ENCODE peak calls at places on chromosomes 1 and 21, in five cellular contexts. W is psoas muscle, N is heart left ventricle, J is thoracic aorta, A is cardiac muscle cell. B is an unnamed sample. For H3K36me3 and H3K4me1, the result is how much of the 10 kb centered on the place peaks cover.

GRCh38 chr1:25148673-25149300 is 83.5 kb downstream of the SYF2 start:
- DNase-seq in A (no peak), N (no peak), J (no peak), W (no peak), B (no peak)

GRCh38 chr1:37661401-37661800 is 26.7 kb upstream of the RSPO1 start:
- DNase-seq in J (no peak), A (no peak), W (no peak), N (no peak), B (no peak)

GRCh38 chr1:112841825-112842224 is 114.2 kb downstream of the SLC16A1 start:
- DNase-seq in N (no peak), A (no peak), W (no peak), J (no peak), B (no peak)

GRCh38 chr1:83547903-83548302 is 451.0 kb downstream of the TTLL7 start:
- DNase-seq in N (no peak), J (no peak), W (no peak), A (no peak), B (no peak)

GRCh38 chr1:108585343-108585742 is 25.4 kb downstream of the EEIG2 start:
- DNase-seq in W (no peak), N (no peak), A (no peak), J (no peak), B (no peak)

GRCh38 chr1:114627107-114627506 is 42.7 kb downstream of the DENND2C start:
- DNase-seq in A (no peak), W (no peak), N (no peak), J (no peak), B (no peak)

GRCh38 chr1:106613861-106614260 is 442.6 kb upstream of the PRMT6 start:
- DNase-seq in N (no peak), W (no peak), A (no peak), J (no peak), B (no peak)

GRCh38 chr1:153490272-153491051 is 30.0 kb upstream of the S100A7 start:
- DNase-seq in J (peak), W (peak), N (peak), A (peak), B (no peak)

GRCh38 chr1:29417971-29418370 is 181.6 kb downstream of the PTPRU start:
- DNase-seq in W (no peak), J (no peak), N (no peak), A (no peak), B (no peak)

GRCh38 chr1:157403608-157404007 is 148.7 kb downstream of the FCRL5 start:
- DNase-seq in A (no peak), N (no peak), W (no peak), J (no peak), B (no peak)

GRCh38 chr1:154714070-154714623 is 106.2 kb upstream of the ADAR start:
- DNase-seq in A (no peak), J (no peak), N (no peak), W (no peak), B (no peak)

GRCh38 chr1:239348635-239349353 is 37.6 kb upstream of the CHRM3 start:
- DNase-seq in W (no peak), J (no peak), A (no peak), N (no peak), B (no peak)

GRCh38 chr21:16071082-16071481 is 341.3 kb downstream of the USP25 start:
- DNase-seq in N (no peak), A (no peak), J (no peak), W (no peak), B (no peak)

GRCh38 chr21:44360174-44360573 is 6.8 kb downstream of the TRPM2 start:
- DNase-seq in A (no peak), N (no peak), W (no peak), J (no peak), B (no peak)

GRCh38 chr21:32135401-32136363 is 143.2 kb downstream of the MIS18A start:
- DNase-seq in W (no peak), A (no peak), J (peak), N (no peak), B (no peak)

GRCh38 chr1:151061012-151061401 is 810 bp downstream of the MLLT11 start:
- DNase-seq in N (no peak), W (no peak), A (no peak), J (no peak), B (no peak)

GRCh38 chr1:88655685-88656299 is 28.3 kb upstream of the PKN2 start:
- DNase-seq in A (peak), N (no peak), J (no peak), W (no peak), B (no peak)

GRCh38 chr1:28811766-28812668 is at the start of gene OPRD1:
- DNase-seq in N (no peak), W (no peak), J (no peak), A (peak), B (no peak)

GRCh38 chr1:156025873-156026272 is 5.1 kb upstream of the SSR2 start:
- DNase-seq in W (no peak), A (peak), N (peak), J (no peak), B (no peak)

GRCh38 chr1:235601087-235601486 is 48.5 kb downstream of the GNG4 start:
- DNase-seq in N (no peak), W (no peak), A (peak), J (no peak), B (no peak)

GRCh38 chr1:23129846-23130245 is 38.8 kb downstream of the LUZP1 start:
- DNase-seq in W (no peak), J (no peak), A (no peak), N (no peak), B (no peak)

GRCh38 chr1:19762175-19762779 is 37.4 kb downstream of the TMCO4 start:
- DNase-seq in J (no peak), A (peak), W (no peak), N (no peak), B (no peak)

GRCh38 chr1:27350673-27351540 is 9.1 kb downstream of the SYTL1 start:
- DNase-seq in N (peak), A (peak), W (peak), J (no peak), B (no peak)

GRCh38 chr1:151760597-151761385 is 2.5 kb downstream of the MRPL9 start:
- DNase-seq in A (no peak), W (no peak), J (no peak), N (no peak), B (no peak)

GRCh38 chr1:65514083-65514482 is 93.6 kb downstream of the LEPR start:
- DNase-seq in N (no peak), J (no peak), A (no peak), W (peak), B (no peak)

GRCh38 chr1:151773698-151774097 is 10.4 kb upstream of the MRPL9 start:
- DNase-seq in N (no peak), W (no peak), J (no peak), A (no peak), B (no peak)

GRCh38 chr21:44354775-44355771 is 1.7 kb downstream of the TRPM2 start:
- DNase-seq in W (no peak), N (no peak), A (no peak), J (no peak), B (no peak)

GRCh38 chr21:37214952-37215351 is 52.2 kb downstream of the VPS26C start:
- DNase-seq in J (no peak), A (no peak), W (no peak), N (no peak), B (no peak)
- H3K36me3 ChIP-seq in J (under half), A (under half), W (under half), N (under half), B (under half)

DNA sequence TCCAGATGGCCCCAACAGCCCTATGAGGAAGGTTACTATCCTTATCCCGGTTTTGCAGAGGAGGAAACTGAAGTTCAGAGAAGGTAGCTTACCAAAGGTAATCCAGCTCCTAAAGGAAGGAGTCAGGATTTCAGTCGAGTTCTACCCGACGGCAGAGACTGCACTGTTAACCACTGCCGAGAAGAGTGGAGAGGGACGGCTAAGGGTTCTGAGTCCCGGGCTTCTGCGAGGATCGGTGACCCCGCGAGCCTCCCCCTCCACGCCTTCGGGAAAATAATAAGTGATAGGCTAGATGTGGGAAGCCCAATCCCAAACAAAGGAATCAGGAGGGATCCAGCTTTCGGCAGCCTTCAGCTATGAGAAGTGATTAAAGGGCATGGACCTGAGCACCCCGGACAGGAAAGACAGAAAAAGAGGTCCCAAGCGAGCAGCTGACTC is 587 bp downstream of the TMEM53 start:
- DNase-seq in A (no peak), J (no peak), N (no peak), W (no peak), B (no peak)
- H3K4me1 ChIP-seq in A (under half), J (under half), N (under half), W (under half), B (under half)

GRCh38 chr1:200849430-200849829 is 23.4 kb upstream of the GPR25 start:
- DNase-seq in W (no peak), A (no peak), J (no peak), N (no peak), B (no peak)
- H3K36me3 ChIP-seq in W (under half), A (half or more), J (under half), N (half or more), B (half or more)

GRCh38 chr1:225816643-225817538 is 7.0 kb downstream of the EPHX1 start:
- DNase-seq in A (no peak), W (peak), N (peak), J (no peak), B (no peak)
- H3K4me1 ChIP-seq in A (under half), W (half or more), N (under half), J (half or more), B (half or more)

GRCh38 chr21:33752260-33752659 is 110.0 kb downstream of the ITSN1 start:
- DNase-seq in J (no peak), A (no peak), N (no peak), W (no peak), B (no peak)

GRCh38 chr21:33751120-33751519 is 108.8 kb downstream of the ITSN1 start:
- DNase-seq in A (no peak), N (no peak), J (no peak), W (no peak), B (no peak)

GRCh38 chr21:33751533-33751932 is 109.2 kb downstream of the ITSN1 start:
- DNase-seq in N (no peak), A (no peak), W (no peak), J (no peak), B (no peak)

GRCh38 chr21:33755354-33755753 is 113.1 kb downstream of the ITSN1 start:
- DNase-seq in N (no peak), J (no peak), W (no peak), A (no peak), B (no peak)

GRCh38 chr21:33754493-33754892 is 112.2 kb downstream of the ITSN1 start:
- DNase-seq in W (no peak), A (no peak), J (no peak), N (no peak), B (no peak)
- H3K36me3 ChIP-seq in W (under half), A (under half), J (under half), N (under half), B (under half)

GRCh38 chr21:38955495-38955894 is 149.8 kb downstream of the ETS2 start:
- DNase-seq in W (no peak), A (no peak), N (peak), J (no peak), B (no peak)
- H3K4me1 ChIP-seq in W (under half), A (under half), N (under half), J (under half), B (under half)

B was measured in vagina.